ENCODE peak calls at places on chromosome 13, in five cellular contexts. P is lower leg skin, F is endothelial cell, V is lung, X is pancreas. W is an unnamed sample.

GRCh38 chr13:49220856-49221614 is 897 bp downstream of the MLNR start:
- DNase-seq in V (no peak), P (no peak), X (no peak), F (peak), W (no peak)

GRCh38 chr13:59269476-59269875 is 894.3 kb downstream of the DIAPH3 start:
- DNase-seq in X (no peak), P (no peak), V (no peak), F (no peak), W (peak)

GRCh38 chr13:50735071-50735470 is 108.4 kb downstream of the DLEU7 start:
- DNase-seq in F (no peak), V (no peak), X (no peak), P (no peak), W (no peak)

GRCh38 chr13:32267836-32268439 is 47.2 kb downstream of the ZAR1L start:
- DNase-seq in F (no peak), V (peak), P (no peak), X (peak), W (no peak)

GRCh38 chr13:30113983-30114491 is 193.3 kb downstream of the KATNAL1 start:
- DNase-seq in F (no peak), X (no peak), P (no peak), V (peak), W (no peak)

GRCh38 chr13:107834717-107835116 is 380.6 kb downstream of the LIG4 start:
- DNase-seq in V (no peak), P (no peak), X (no peak), F (no peak), W (no peak)

GRCh38 chr13:21071894-21072293 is 10.5 kb upstream of the LATS2 start:
- DNase-seq in X (no peak), P (no peak), V (no peak), F (no peak), W (no peak)

GRCh38 chr13:47287291-47287751 is 390.5 kb upstream of the HTR2A start:
- DNase-seq in X (no peak), P (no peak), F (no peak), V (no peak), W (no peak)

GRCh38 chr13:20136781-20137703 is 23.8 kb downstream of the GJA3 start:
- DNase-seq in F (peak), X (peak), V (peak), P (no peak), W (no peak)

GRCh38 chr13:102642029-102642428 is 45.2 kb downstream of the TPP2 start:
- DNase-seq in F (no peak), P (no peak), X (no peak), V (no peak), W (no peak)

GRCh38 chr13:66345988-66346387 is 884.1 kb downstream of the PCDH9 start:
- DNase-seq in V (no peak), X (no peak), F (no peak), P (no peak), W (no peak)

GRCh38 chr13:24306632-24307031 is 2.7 kb upstream of the C1QTNF9 start:
- DNase-seq in X (no peak), P (no peak), F (no peak), V (no peak), W (peak)

GRCh38 chr13:109904218-109904617 is 117.8 kb upstream of the IRS2 start:
- DNase-seq in F (no peak), P (no peak), X (no peak), V (no peak), W (no peak)

GRCh38 chr13:109700176-109700575 is 86.2 kb downstream of the IRS2 start:
- DNase-seq in F (peak), P (peak), V (peak), X (no peak), W (peak)

GRCh38 chr13:50521750-50522149 is 321.7 kb downstream of the DLEU7 start:
- DNase-seq in V (no peak), F (no peak), P (no peak), X (peak), W (peak)

GRCh38 chr13:44816701-44817684 is 172.3 kb downstream of the NUFIP1 start:
- DNase-seq in V (no peak), X (no peak), F (no peak), P (no peak), W (no peak)

GRCh38 chr13:21675095-21676007 is 4.5 kb downstream of the FGF9 start:
- DNase-seq in X (peak), F (no peak), V (no peak), P (no peak), W (no peak)

GRCh38 chr13:98915563-98916348 is 62.1 kb downstream of the DOCK9 start:
- DNase-seq in X (no peak), P (no peak), F (no peak), V (no peak), W (no peak)

GRCh38 chr13:44116562-44117315 is 237.0 kb downstream of the LACC1 start:
- DNase-seq in F (no peak), V (no peak), P (no peak), X (no peak), W (no peak)

GRCh38 chr13:48749699-48750473 is 96.2 kb downstream of the CYSLTR2 start:
- DNase-seq in V (peak), X (peak), P (peak), F (peak), W (peak)

GRCh38 chr13:85528578-85529215 is 270.5 kb downstream of the SLITRK6 start:
- DNase-seq in X (no peak), P (no peak), F (no peak), V (no peak), W (peak)

GRCh38 chr13:29059837-29060236 is 239.7 kb downstream of the MTUS2 start:
- DNase-seq in V (no peak), X (no peak), F (no peak), P (no peak), W (no peak)

GRCh38 chr13:39040206-39040605 is 1.9 kb downstream of the NHLRC3 start:
- DNase-seq in X (no peak), F (no peak), P (no peak), V (no peak), W (no peak)

GRCh38 chr13:86601351-86601750 is 802.1 kb upstream of the SLITRK6 start:
- DNase-seq in P (no peak), V (no peak), X (no peak), F (no peak), W (no peak)

GRCh38 chr13:24254151-24254810 is 55.1 kb upstream of the C1QTNF9 start:
- DNase-seq in X (no peak), F (no peak), P (no peak), V (peak), W (no peak)

GRCh38 chr13:36766295-36766694 is 52.7 kb upstream of the RFXAP start:
- DNase-seq in V (peak), P (no peak), X (no peak), F (no peak), W (no peak)

GRCh38 chr13:71218960-71219359 is 648.0 kb downstream of the DACH1 start:
- DNase-seq in V (no peak), P (no peak), X (no peak), F (peak), W (no peak)
- TF ChIP-seq CTCF in V (no peak), P (no peak), X (no peak), F (no peak), W (no peak)

DNA sequence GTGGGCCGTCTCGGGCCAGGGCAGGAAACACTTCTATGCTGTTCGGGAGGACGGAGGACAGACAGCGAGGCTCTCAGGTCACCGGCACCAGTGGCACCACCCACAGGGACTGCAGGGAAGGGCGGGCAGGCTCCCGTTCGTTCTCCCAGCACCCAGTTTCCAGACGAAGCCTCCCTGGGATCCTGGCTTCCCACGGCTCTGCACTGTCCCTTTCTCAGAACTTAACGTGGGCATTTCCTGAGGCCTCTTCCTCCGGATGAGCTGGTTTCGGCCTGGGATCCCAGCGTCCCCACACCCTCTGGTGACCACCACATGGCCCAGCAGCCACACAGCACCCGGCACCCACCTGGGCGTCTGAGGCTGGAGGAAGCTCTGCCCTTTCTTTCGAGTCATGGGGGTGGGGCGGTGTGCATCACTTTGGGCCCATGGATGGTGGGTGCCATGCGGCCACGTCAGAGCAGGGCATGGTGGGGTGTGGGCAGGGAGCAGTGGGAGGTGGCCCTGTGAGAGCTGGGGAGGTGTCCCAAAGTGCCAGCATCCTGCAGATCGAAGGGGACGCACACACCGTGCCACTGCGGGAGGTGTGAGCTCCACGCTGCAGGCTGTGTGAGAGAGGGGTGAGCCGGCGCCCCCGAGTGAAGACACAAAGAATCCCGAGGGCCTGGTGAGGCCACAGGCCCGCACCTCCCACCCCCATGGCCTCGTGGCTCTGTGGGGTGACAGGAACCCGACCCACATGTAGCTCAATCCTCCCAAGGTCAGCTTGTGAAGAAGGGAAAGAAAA is 38.7 kb upstream of the GRTP1 start:
- DNase-seq in P (peak), X (no peak), F (no peak), V (no peak), W (no peak)
- TF ChIP-seq CTCF in P (no peak), X (no peak), F (no peak), V (no peak), W (no peak)

GRCh38 chr13:42328672-42329071 is 56.7 kb downstream of the AKAP11 start:
- DNase-seq in P (no peak), X (no peak), V (no peak), F (no peak), W (no peak)

GRCh38 chr13:42329239-42329638 is 57.3 kb downstream of the AKAP11 start:
- DNase-seq in V (no peak), F (no peak), P (no peak), X (no peak), W (no peak)

GRCh38 chr13:42330991-42331390 is 59.0 kb downstream of the AKAP11 start:
- DNase-seq in F (no peak), P (no peak), X (no peak), V (no peak), W (no peak)

GRCh38 chr13:42322806-42323205 is 50.9 kb downstream of the AKAP11 start:
- DNase-seq in P (no peak), F (no peak), V (no peak), X (no peak), W (no peak)

GRCh38 chr13:42327725-42328124 is 55.8 kb downstream of the AKAP11 start:
- DNase-seq in V (no peak), P (no peak), X (no peak), F (no peak), W (no peak)
- TF ChIP-seq CTCF in V (no peak), P (no peak), X (no peak), F (no peak), W (no peak)

GRCh38 chr13:70386919-70387318 is 278.7 kb upstream of the KLHL1 start:
- DNase-seq in X (no peak), V (no peak), P (no peak), F (no peak), W (no peak)
- TF ChIP-seq CTCF in X (no peak), V (no peak), P (no peak), F (no peak), W (no peak)

GRCh38 chr13:52399037-52399436 is 6.9 kb downstream of the THSD1 start:
- DNase-seq in F (no peak), P (no peak), X (no peak), V (no peak), W (no peak)

GRCh38 chr13:52393572-52394357 is 12.2 kb downstream of the THSD1 start:
- DNase-seq in X (no peak), V (no peak), F (no peak), P (no peak), W (no peak)

GRCh38 chr13:52395704-52396103 is 10.3 kb downstream of the THSD1 start:
- DNase-seq in P (no peak), X (no peak), V (no peak), F (no peak), W (no peak)

GRCh38 chr13:52405369-52405766 is 604 bp downstream of the THSD1 start:
- DNase-seq in X (no peak), F (no peak), P (no peak), V (no peak), W (no peak)

GRCh38 chr13:52399708-52400107 is 6.3 kb downstream of the THSD1 start:
- DNase-seq in F (no peak), P (no peak), X (no peak), V (no peak), W (no peak)
- TF ChIP-seq CTCF in F (no peak), P (no peak), X (no peak), V (no peak), W (no peak)

DNA sequence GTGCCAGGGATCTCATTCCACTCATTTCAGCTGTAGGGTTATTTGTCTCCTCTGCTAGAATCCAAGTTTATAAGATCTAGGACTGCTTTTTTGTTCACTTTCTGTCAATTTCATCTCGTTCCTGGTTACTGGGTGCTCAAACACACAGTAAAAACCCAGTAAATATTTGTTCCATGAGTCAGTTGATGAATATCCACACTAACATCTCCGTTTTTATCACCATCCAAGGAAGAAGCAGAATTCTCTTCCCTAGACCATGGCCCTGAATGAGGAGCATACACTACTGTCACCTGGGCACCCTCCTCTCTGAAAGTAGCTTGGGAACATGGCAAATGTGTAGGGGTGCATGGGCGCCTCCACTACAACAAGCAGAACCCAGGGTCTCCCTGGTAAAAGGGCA is 390.8 kb downstream of the FOXO1 start:
- DNase-seq in X (no peak), P (no peak), V (no peak), F (no peak), W (no peak)
- TF ChIP-seq CTCF in X (no peak), P (no peak), V (no peak), F (no peak), W (no peak)